ENCODE peak calls at places on chromosomes 16 and 17, in nine cellular contexts. V, W, L, X, M, B, E, I and T are unnamed samples.

GRCh38 chr17:31560836-31561235 is 169.4 kb downstream of the RAB11FIP4 start:
- DNase-seq in M (peak; percentile 34), I (no peak), V (no peak), B (no peak), L (no peak), X (no peak), W (no peak), E (no peak), T (no peak)

GRCh38 chr16:84597518-84598390 is 20.1 kb downstream of the COTL1 start:
- DNase-seq in E (peak; percentile 39), V (peak; percentile 66), W (peak; percentile 52), B (peak; percentile 56), L (no peak), I (no peak), X (no peak), M (no peak), T (no peak)

GRCh38 chr17:27239046-27239445 is 54.9 kb upstream of the WSB1 start:
- DNase-seq in E (peak; percentile 33), M (no peak), B (no peak), W (no peak), X (no peak), V (no peak), L (no peak), I (no peak), T (no peak)

GRCh38 chr16:50478773-50479149 is 69.4 kb upstream of the NKD1 start:
- DNase-seq in B (no peak), L (no peak), W (peak; percentile 5), V (no peak), X (no peak), E (no peak), I (no peak), M (peak; percentile 37), T (no peak)

GRCh38 chr17:63997341-63998048 is 656 bp upstream of the PRR29 start:
- DNase-seq in L (peak; percentile 53), I (no peak), V (peak; percentile 39), E (no peak), X (no peak), B (no peak), W (no peak), M (no peak), T (no peak)

GRCh38 chr17:72421128-72422092 is 300.6 kb downstream of the SOX9 start:
- DNase-seq in I (no peak), L (no peak), M (peak; percentile 90), E (peak; percentile 23), X (no peak), B (peak; percentile 70), W (peak; percentile 92), V (no peak), T (no peak)

GRCh38 chr16:72241930-72242329 is 70.0 kb upstream of the PMFBP1 start:
- DNase-seq in E (no peak), I (no peak), X (no peak), M (peak; percentile 22), W (peak; percentile 51), L (no peak), B (no peak), V (no peak), T (peak; percentile 3)

GRCh38 chr17:43215341-43215740 is 3.7 kb downstream of the TMEM106A start:
- DNase-seq in M (no peak), I (no peak), X (no peak), L (no peak), W (no peak), B (no peak), E (no peak), V (no peak), T (no peak)

GRCh38 chr16:264440-264951 is 11.2 kb downstream of the RGS11 start:
- DNase-seq in E (no peak), W (no peak), X (no peak), V (no peak), I (no peak), M (no peak), L (no peak), B (no peak), T (no peak)

GRCh38 chr17:81251091-81251942 is 12.2 kb downstream of the NDUFAF8 start:
- DNase-seq in I (peak; percentile 56), X (no peak), M (no peak), L (no peak), B (no peak), W (peak; percentile 38), V (no peak), E (no peak), T (no peak)

GRCh38 chr17:76869209-76869877 is 1.1 kb downstream of the MGAT5B start:
- DNase-seq in M (no peak), E (peak; percentile 27), I (no peak), B (no peak), L (no peak), W (no peak), V (no peak), X (no peak), T (no peak)

GRCh38 chr16:28531777-28532744 is 6.7 kb downstream of the NUPR1 start:
- DNase-seq in V (peak; percentile 89), L (peak; percentile 73), X (no peak), W (peak; percentile 92), B (peak; percentile 87), M (peak; percentile 76), E (no peak), I (peak; percentile 83), T (peak; percentile 94)

GRCh38 chr16:50602531-50603205 is 54.5 kb downstream of the NKD1 start:
- DNase-seq in M (peak; percentile 71), L (no peak), I (no peak), X (peak; percentile 18), B (no peak), V (no peak), W (no peak), E (no peak), T (peak; percentile 10)

GRCh38 chr17:73126716-73127473 is 34.4 kb upstream of the SLC39A11 start:
- DNase-seq in B (no peak), L (no peak), X (no peak), M (no peak), I (no peak), E (no peak), W (no peak), V (no peak), T (no peak)

GRCh38 chr16:85436636-85437160 is 176.4 kb upstream of the GSE1 start:
- DNase-seq in B (no peak), L (no peak), X (no peak), M (no peak), V (no peak), I (no peak), W (peak; percentile 83), E (no peak), T (no peak)

GRCh38 chr17:45043813-45044540 is 7.5 kb downstream of the DCAKD start:
- DNase-seq in B (no peak), E (no peak), L (no peak), V (no peak), M (no peak), X (no peak), W (no peak), I (no peak), T (no peak)
- H3K27ac ChIP-seq in B (no peak overlapping the region), E (no peak overlapping the region), L (peak overlapping the region; percentile 40), V (no peak overlapping the region), M (no peak overlapping the region), X (no peak overlapping the region), W (no peak overlapping the region), I (peak overlapping the region; percentile 72), T (peak overlapping the region; percentile 45)

DNA sequence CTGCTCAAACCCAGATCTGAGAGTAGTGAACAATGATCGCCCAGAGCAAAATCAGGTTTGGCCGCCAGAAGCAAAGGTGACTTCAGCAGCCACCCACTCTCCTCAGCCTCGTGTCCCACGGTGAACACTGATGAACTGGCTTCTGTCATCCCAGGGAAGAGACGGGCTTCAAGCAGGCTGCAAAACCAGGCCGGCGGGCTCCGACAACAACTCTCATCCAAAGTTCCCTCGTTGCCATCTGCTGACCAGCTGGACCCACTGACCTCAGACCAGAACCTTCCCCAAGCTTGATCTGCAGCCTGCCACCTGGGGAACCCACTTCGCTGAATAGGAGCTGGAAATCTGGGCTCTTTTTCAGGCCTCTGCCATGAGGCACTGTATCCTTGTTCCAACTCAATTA is 69.6 kb upstream of the MRTFB start:
- DNase-seq in E (no peak), W (no peak), B (no peak), X (no peak), M (no peak), L (no peak), I (no peak), V (no peak), T (no peak)
- H3K4me1 ChIP-seq in E (no peaks in the 10 kb centered on the region), W (peaks cover 16% of the 10 kb centered on the region), B (peaks cover 20% of the 10 kb centered on the region), X (no peaks in the 10 kb centered on the region), M (peaks cover 21% of the 10 kb centered on the region), L (peaks cover 66% of the 10 kb centered on the region), I (peaks cover 78% of the 10 kb centered on the region), V (peaks cover 42% of the 10 kb centered on the region), T (no peaks in the 10 kb centered on the region)

GRCh38 chr16:23498863-23499262 is 11.4 kb downstream of the GGA2 start:
- DNase-seq in M (no peak), V (no peak), W (no peak), I (no peak), E (no peak), B (no peak), X (no peak), L (no peak), T (no peak)
- H3K27ac ChIP-seq in M (no peak overlapping the region), V (no peak overlapping the region), W (peak overlapping the region; percentile 92), I (peak overlapping the region; percentile 64), E (no peak overlapping the region), B (no peak overlapping the region), X (no peak overlapping the region), L (peak overlapping the region; percentile 17), T (peak overlapping the region; percentile 96)

GRCh38 chr16:66959645-66960177 is 1.4 kb upstream of the CES3 start:
- DNase-seq in W (peak; percentile 48), X (no peak), M (no peak), B (no peak), E (no peak), V (peak; percentile 71), I (peak; percentile 26), L (no peak), T (no peak)

GRCh38 chr16:66960270-66960669 is 796 bp upstream of the CES3 start:
- DNase-seq in I (no peak), L (no peak), W (no peak), X (no peak), E (no peak), M (no peak), B (no peak), V (no peak), T (no peak)

GRCh38 chr16:66961065-66961744 is at the start of gene CES3:
- DNase-seq in W (peak; percentile 86), B (no peak), E (peak; percentile 71), V (peak; percentile 81), L (no peak), I (peak; percentile 40), M (peak; percentile 72), X (peak; percentile 8), T (peak; percentile 78)

GRCh38 chr16:66954097-66954659 is 6.9 kb upstream of the CES3 start:
- DNase-seq in V (peak; percentile 70), X (peak; percentile 34), B (peak; percentile 72), L (peak; percentile 70), E (peak; percentile 78), W (peak; percentile 82), M (peak; percentile 81), I (peak; percentile 68), T (peak; percentile 86)

DNA sequence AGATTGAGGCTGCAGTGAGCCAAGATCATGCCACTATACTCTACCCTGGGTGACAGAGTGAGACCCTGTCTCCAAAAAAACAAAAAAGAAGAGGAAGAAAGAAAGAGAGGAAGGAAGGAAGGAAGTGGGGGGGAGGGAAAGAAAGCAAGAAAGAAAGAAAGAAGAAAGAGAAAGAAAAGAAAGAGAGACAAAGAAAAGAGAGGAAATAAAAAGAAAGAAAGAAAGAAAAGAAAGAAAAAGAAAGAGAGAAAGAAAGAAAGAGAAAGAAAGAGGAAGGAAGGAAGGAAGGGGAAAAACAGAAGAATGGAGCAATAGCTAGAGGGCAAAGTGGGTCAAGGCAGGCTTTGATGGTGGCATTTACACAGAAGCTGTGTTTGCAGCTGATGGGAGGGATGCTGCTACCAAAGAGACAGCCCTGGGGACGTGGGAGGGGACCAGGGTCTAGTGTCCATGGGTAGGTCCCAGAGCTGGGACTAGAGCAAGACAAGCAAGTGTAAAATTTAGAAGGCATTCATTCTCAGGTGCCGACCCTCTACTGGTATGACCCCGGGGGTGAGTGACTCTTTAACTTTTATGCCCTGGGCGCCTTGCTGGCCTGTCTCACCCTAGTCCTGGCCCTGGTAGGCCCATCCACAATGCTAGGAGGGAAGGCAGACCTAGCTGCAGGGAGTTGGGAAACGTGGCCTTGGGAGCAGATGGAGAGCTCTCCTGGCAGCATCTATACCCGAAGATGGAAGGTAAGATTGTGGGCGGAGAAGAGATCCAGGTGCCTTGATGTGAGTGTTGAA is 2.0 kb upstream of the CES3 start:
- DNase-seq in E (no peak), L (no peak), B (no peak), V (no peak), W (no peak), I (no peak), M (no peak), X (no peak), T (no peak)
- H3K4me1 ChIP-seq in E (no peaks in the 10 kb centered on the region), L (peaks cover 12% of the 10 kb centered on the region), B (peaks cover 31% of the 10 kb centered on the region), V (peaks cover 5% of the 10 kb centered on the region), W (peaks cover 19% of the 10 kb centered on the region), I (peaks cover 4% of the 10 kb centered on the region), M (no peaks in the 10 kb centered on the region), X (no peaks in the 10 kb centered on the region), T (no peaks in the 10 kb centered on the region)